ENCODE peak calls at places on chromosomes 13 and 19, in five cellular contexts. U, A, C, Z and D are unnamed samples.

GRCh38 chr13:97895383-97895782 is 58.1 kb upstream of the IPO5 start:
- DNase-seq in U (no peak), A (no peak), C (no peak), Z (no peak), D (no peak)

GRCh38 chr13:41268764-41269163 is 5.4 kb upstream of the MTRF1 start:
- DNase-seq in U (no peak), A (no peak), C (no peak), Z (no peak), D (no peak)

GRCh38 chr13:67520886-67521285 is 290.8 kb upstream of the PCDH9 start:
- DNase-seq in U (no peak), A (no peak), C (no peak), Z (no peak), D (no peak)

GRCh38 chr19:558770-559439 is 13.5 kb upstream of the BSG start:
- DNase-seq in U (peak; percentile 63), A (no peak), C (no peak), Z (no peak), D (no peak)

GRCh38 chr19:1450735-1451669 is 1.1 kb downstream of the APC2 start:
- DNase-seq in U (no peak), A (no peak), C (no peak), Z (no peak), D (no peak)

GRCh38 chr19:41641879-41642485 is 15.1 kb upstream of the CEACAM4 start:
- DNase-seq in U (no peak), A (no peak), C (no peak), Z (peak; percentile 83), D (no peak)

GRCh38 chr19:44807162-44807561 is 1.7 kb upstream of the BCAM start:
- DNase-seq in U (no peak), A (no peak), C (no peak), Z (peak; percentile 66), D (peak; percentile 89)

GRCh38 chr19:1837625-1838105 is 10.6 kb downstream of the REXO1 start:
- DNase-seq in U (no peak), A (no peak), C (no peak), Z (no peak), D (no peak)

GRCh38 chr19:7611541-7612279 is 16.0 kb downstream of the CAMSAP3 start:
- DNase-seq in U (no peak), A (no peak), C (no peak), Z (no peak), D (no peak)

GRCh38 chr13:113275387-113275786 is 21.7 kb upstream of the LAMP1 start:
- DNase-seq in U (peak; percentile 25), A (no peak), C (peak; percentile 46), Z (peak; percentile 39), D (no peak)

GRCh38 chr19:55056827-55057226 is 6.1 kb downstream of the RDH13 start:
- DNase-seq in U (no peak), A (no peak), C (no peak), Z (no peak), D (no peak)

GRCh38 chr13:113350065-113350937 is 13.6 kb downstream of the GRTP1 start:
- DNase-seq in U (no peak), A (no peak), C (no peak), Z (no peak), D (no peak)

GRCh38 chr13:95452376-95452775 is 100.1 kb upstream of the CLDN10 start:
- DNase-seq in U (no peak), A (no peak), C (no peak), Z (no peak), D (no peak)

GRCh38 chr19:54364775-54365257 is at the start of gene LAIR1:
- DNase-seq in U (no peak), A (no peak), C (no peak), Z (peak; percentile 66), D (no peak)

GRCh38 chr13:43572601-43573360 is 214.0 kb downstream of the ENOX1 start:
- DNase-seq in U (no peak), A (no peak), C (no peak), Z (no peak), D (no peak)

GRCh38 chr19:1168877-1169791 is 4.9 kb downstream of the SBNO2 start:
- DNase-seq in U (peak; percentile 72), A (no peak), C (peak; percentile 69), Z (no peak), D (peak; percentile 89)

GRCh38 chr19:36209372-36209771 is 5.1 kb downstream of the ZNF565 start:
- DNase-seq in U (no peak), A (no peak), C (no peak), Z (no peak), D (no peak)

GRCh38 chr13:28657784-28658538 is 969 bp upstream of the POMP start:
- DNase-seq in U (no peak), A (no peak), C (no peak), Z (no peak), D (no peak)

GRCh38 chr19:10808937-10809655 is 26.9 kb downstream of the TMED1 start:
- DNase-seq in U (no peak), A (no peak), C (no peak), Z (no peak), D (no peak)

GRCh38 chr19:45173816-45174215 is 4.2 kb downstream of the TRAPPC6A start:
- DNase-seq in U (no peak), A (no peak), C (no peak), Z (no peak), D (no peak)

GRCh38 chr13:33108620-33109019 is 92.4 kb downstream of the KL start:
- DNase-seq in U (no peak), A (no peak), C (no peak), Z (no peak), D (no peak)

GRCh38 chr13:94054159-94054558 is 425.3 kb downstream of the DCT start:
- DNase-seq in U (no peak), A (no peak), C (no peak), Z (no peak), D (no peak)

GRCh38 chr13:94058821-94059360 is 420.6 kb downstream of the DCT start:
- DNase-seq in U (no peak), A (no peak), C (no peak), Z (no peak), D (no peak)

GRCh38 chr13:94061316-94061715 is 418.2 kb downstream of the DCT start:
- DNase-seq in U (no peak), A (no peak), C (no peak), Z (no peak), D (no peak)

GRCh38 chr13:94057618-94058017 is 421.9 kb downstream of the DCT start:
- DNase-seq in U (no peak), A (no peak), C (no peak), Z (no peak), D (no peak)

DNA sequence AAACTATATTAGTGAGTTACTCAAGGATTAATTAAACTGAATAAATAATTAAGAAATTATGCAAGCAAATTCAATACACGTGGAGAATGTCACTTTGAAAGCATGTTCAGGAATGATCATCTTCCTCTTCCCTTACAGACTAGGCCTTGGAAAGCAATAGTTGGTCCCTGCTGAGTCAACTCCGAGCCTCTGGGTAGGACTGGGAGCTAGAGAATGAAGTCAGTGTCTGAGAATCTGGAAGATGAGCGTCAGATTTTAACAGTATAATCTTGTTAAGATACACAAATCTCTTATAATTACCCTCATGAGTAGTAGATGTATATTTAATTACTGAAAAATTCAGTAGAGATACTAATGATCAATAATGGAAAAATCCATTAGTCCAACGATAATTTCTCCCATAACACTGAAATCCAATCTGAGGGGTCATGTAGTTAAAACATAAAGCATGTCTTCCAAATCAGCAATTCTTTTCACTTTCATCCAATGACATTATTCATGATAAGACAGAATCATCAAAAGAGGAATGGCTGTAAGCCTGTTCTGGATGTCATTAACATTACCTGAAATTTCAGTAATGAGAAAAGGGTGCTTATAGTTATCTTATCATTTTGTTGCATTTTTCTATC is 423.0 kb downstream of the DCT start:
- DNase-seq in U (no peak), A (no peak), C (no peak), Z (no peak), D (no peak)
- TF ChIP-seq POLR2A in U (no peak), A (no peak), C (no peak), Z (no peak), D (no peak)

DNA sequence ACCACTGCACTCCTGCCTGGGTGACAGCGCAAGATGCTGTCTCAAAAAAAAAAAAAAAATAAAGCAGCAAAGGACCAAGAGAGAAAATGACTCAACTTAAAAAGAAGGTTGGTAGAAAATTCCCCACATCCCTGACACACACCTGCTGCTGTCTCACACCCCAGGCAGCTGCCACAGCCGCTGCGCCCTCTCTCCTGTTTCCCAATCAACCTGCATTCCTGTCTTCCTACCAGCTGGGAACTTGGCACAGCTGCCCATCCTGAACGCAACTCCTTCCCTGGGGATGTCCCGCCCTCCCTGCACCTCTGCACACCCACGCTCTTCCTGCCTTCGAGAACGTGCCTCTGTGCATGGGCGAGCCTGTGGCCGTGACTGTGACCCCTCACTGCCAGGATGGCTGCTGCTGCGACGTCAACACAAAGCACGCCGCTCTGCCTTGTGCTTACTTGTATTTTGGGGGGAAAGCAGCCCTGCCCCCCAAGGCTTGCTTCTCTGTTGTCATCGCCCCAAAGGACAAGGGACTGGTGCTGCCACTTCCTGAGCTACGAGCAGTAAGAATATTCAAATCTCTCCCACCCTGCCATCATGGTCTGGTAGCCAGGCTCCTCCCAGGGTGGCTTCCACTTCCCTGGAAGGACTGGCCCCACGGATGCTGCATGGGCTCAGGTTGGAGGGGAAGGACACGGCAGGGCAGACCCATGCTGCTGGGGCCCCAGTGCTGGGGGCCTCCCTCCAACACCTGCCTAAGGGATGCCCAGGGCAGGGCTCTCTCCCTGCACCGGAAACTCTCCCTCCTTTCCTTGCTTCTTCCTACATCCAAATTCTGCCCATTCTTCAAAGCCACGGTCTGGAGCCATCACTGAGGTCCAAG is 20.7 kb downstream of the SH3GL1 start:
- DNase-seq in U (no peak), A (no peak), C (peak; percentile 74), Z (peak; percentile 86), D (peak; percentile 89)
- TF ChIP-seq POLR2A in U (no peak), A (no peak), C (no peak), Z (no peak), D (no peak)

DNA sequence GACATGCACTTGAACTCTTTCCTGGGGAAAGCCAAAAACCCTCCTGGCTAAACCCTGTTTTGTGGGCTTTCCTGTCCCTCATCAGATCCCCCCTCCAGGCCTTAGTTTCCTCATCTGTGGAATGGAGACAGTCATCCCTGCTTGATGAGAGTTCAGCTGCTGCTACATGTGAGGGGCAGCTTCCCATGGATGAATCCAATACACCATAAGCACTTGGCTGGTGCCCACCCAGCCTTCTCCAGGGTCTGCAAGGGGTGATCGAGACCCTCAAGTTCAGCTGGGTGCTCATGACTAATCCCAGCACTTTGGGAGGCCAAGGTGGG is 21.6 kb downstream of the IL12RB1 start:
- DNase-seq in U (no peak), A (no peak), C (no peak), Z (no peak), D (no peak)
- TF ChIP-seq POLR2A in U (no peak), A (no peak), C (no peak), Z (no peak), D (no peak)

DNA sequence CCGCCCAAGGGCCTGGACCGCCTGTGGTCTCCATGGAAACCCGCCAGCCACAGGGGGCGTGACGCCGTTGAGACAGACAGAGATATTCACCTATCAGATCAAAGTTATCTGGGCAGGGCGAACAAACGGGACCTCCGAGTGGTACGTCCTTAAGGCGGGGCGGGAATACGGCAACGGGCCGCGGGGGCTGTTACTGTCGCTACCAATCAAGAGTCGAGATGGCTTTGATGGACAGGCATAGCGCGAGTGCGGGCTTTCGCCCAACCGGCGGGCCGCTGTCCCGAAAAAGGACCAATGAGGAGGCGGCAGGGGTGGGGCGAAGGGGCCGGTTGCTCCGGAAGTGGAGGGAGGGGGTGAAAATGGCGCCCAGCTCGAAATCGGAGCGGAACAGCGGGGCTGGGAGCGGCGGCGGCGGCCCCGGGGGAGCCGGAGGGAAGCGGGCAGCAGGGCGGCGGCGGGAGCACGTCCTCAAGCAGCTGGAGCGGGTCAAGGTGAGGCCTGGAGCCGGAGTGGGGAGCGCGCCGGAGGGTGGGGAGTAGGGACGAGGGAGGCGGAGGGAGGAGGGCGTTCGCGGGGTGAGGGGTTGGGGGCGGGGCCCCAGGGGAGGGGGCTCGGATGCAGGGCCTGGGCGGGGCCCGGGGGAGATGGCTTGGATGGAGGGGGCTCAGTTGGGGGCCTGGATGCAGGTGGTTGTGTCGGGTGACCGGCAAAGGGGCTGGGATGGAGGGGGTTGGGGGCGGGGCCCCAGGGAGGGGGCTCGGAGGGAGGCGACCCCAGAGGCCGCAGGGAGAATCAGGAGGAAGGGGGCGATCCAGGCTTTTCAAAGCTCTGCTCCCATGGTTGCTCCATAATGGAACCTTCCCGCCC is at the start of gene DCAF15:
- DNase-seq in U (peak; percentile 99), A (peak; percentile 98), C (peak; percentile 99), Z (peak; percentile 99), D (peak; percentile 99)
- TF ChIP-seq POLR2A in U (peak; percentile 48), A (peak; percentile 18), C (no peak), Z (peak; percentile 13), D (no peak)